ENCODE peak calls at places on chromosomes 1 and 21, in six cellular contexts. Z is HEK293T, V is A549, D is IMR-90, B is HepG2, G is K562. O is an unnamed sample.

GRCh38 chr1:110393691-110394564 is 3.1 kb upstream of the SLC16A4 start:
- DNase-seq in Z (no peak), B (peak), V (peak), D (peak), G (no peak), O (no peak)

GRCh38 chr1:248821101-248821500 is 4.6 kb downstream of the SH3BP5L start:
- DNase-seq in V (peak), B (peak), G (peak), Z (no peak), D (peak), O (no peak)

GRCh38 chr1:42913426-42914091 is 45.1 kb downstream of the SLC2A1 start:
- DNase-seq in D (peak), V (peak), Z (peak), G (peak), B (peak), O (peak)

GRCh38 chr1:1892079-1892762 is 1.3 kb upstream of the GNB1 start:
- DNase-seq in D (no peak), B (no peak), V (no peak), Z (no peak), G (no peak), O (no peak)

GRCh38 chr1:189606795-189607476 is 870.7 kb downstream of the BRINP3 start:
- DNase-seq in B (no peak), Z (no peak), G (no peak), V (peak), D (peak), O (no peak)

GRCh38 chr21:29342394-29342957 is 43.8 kb downstream of the BACH1 start:
- DNase-seq in B (no peak), Z (no peak), G (no peak), D (peak), V (peak), O (peak)

GRCh38 chr21:38806153-38806941 is 618 bp downstream of the ETS2 start:
- DNase-seq in B (no peak), G (peak), V (no peak), Z (no peak), D (no peak), O (no peak)

GRCh38 chr1:182616130-182617074 is 12.2 kb upstream of the RGS16 start:
- DNase-seq in V (no peak), G (no peak), B (no peak), D (peak), Z (peak), O (peak)

GRCh38 chr1:74481607-74482006 is 30.8 kb downstream of the LRRC53 start:
- DNase-seq in V (no peak), B (no peak), G (no peak), Z (no peak), D (no peak), O (no peak)

GRCh38 chr1:39508857-39509305 is 17.4 kb downstream of the BMP8A start:
- DNase-seq in B (peak), G (no peak), V (no peak), Z (no peak), D (no peak), O (no peak)

GRCh38 chr1:54694771-54695170 is 20.9 kb upstream of the TTC4 start:
- DNase-seq in V (no peak), D (no peak), G (no peak), B (no peak), Z (no peak), O (no peak)

GRCh38 chr1:88296227-88297010 is 387.7 kb upstream of the PKN2 start:
- DNase-seq in B (no peak), G (no peak), Z (no peak), V (no peak), D (no peak), O (no peak)

GRCh38 chr1:159908255-159908905 is 8.4 kb upstream of the CFAP45 start:
- DNase-seq in B (no peak), G (no peak), V (no peak), D (no peak), Z (no peak), O (no peak)

GRCh38 chr1:108610073-108610472 is 50.2 kb downstream of the EEIG2 start:
- DNase-seq in D (no peak), B (no peak), V (no peak), Z (no peak), G (no peak), O (no peak)

GRCh38 chr1:229196404-229197224 is 74.3 kb upstream of the RAB4A start:
- DNase-seq in B (no peak), G (no peak), V (no peak), D (peak), Z (no peak), O (no peak)

DNA sequence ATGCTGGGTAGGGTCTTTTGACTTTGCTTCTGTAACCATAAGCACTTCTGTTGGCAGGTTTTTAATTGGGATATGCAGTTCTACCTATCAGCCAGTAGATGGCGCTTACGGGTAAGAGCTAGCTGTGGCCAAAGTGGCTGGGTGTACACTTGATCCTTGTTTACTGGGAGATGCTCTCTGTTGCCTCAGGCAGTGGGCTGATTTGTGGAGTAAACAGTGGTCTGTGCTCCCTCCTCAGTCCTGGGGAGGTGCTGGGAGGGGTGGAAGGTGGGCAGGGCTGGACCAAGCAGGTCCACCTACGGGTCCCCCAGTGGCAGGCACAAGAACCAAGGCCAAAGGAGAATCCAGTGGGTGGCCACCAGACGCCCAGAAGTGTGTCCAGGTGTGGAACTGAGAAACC is 43.4 kb downstream of the RALGPS2 start:
- DNase-seq in B (peak), D (no peak), V (no peak), Z (peak), G (peak), O (no peak)
- TF ChIP-seq BHLHE40 in B (no peak), D (no peak), V (no peak), Z (no peak), G (no peak), O (no peak)

GRCh38 chr1:101079341-101079740 is 53.8 kb upstream of the DPH5 start:
- DNase-seq in D (no peak), Z (no peak), G (no peak), V (no peak), B (no peak), O (no peak)

GRCh38 chr1:101080859-101081258 is 55.3 kb upstream of the DPH5 start:
- DNase-seq in G (no peak), B (no peak), Z (no peak), V (no peak), D (no peak), O (no peak)

GRCh38 chr1:101086783-101087182 is 61.2 kb upstream of the DPH5 start:
- DNase-seq in V (no peak), G (no peak), Z (no peak), D (peak), B (no peak), O (no peak)

GRCh38 chr1:101077849-101078248 is 52.3 kb upstream of the DPH5 start:
- DNase-seq in V (no peak), B (no peak), G (no peak), D (no peak), Z (no peak), O (no peak)

GRCh38 chr1:101081496-101082282 is 56.1 kb upstream of the DPH5 start:
- DNase-seq in V (no peak), G (no peak), B (no peak), D (no peak), Z (no peak), O (no peak)
- TF ChIP-seq BHLHE40 in V (no peak), G (no peak), B (no peak), D (no peak), Z (no peak), O (no peak)

GRCh38 chr21:19992540-19992939 is 1005.7 kb upstream of the NCAM2 start:
- DNase-seq in G (no peak), Z (no peak), B (no peak), D (no peak), V (no peak), O (no peak)

GRCh38 chr21:19995253-19995652 is 1003.0 kb upstream of the NCAM2 start:
- DNase-seq in Z (no peak), G (no peak), V (no peak), B (no peak), D (no peak), O (no peak)

GRCh38 chr21:19998450-19998849 is 999.8 kb upstream of the NCAM2 start:
- DNase-seq in D (no peak), Z (no peak), G (no peak), V (no peak), B (no peak), O (no peak)

GRCh38 chr21:19987671-19988070 is 1010.5 kb upstream of the NCAM2 start:
- DNase-seq in G (no peak), D (no peak), Z (no peak), B (no peak), V (no peak), O (no peak)

GRCh38 chr21:19993186-19993711 is 1005.0 kb upstream of the NCAM2 start:
- DNase-seq in G (no peak), V (no peak), D (no peak), Z (no peak), B (no peak), O (no peak)
- TF ChIP-seq BHLHE40 in G (no peak), V (no peak), D (no peak), Z (no peak), B (no peak), O (no peak)

GRCh38 chr21:45423201-45423955 is 18.4 kb downstream of the COL18A1 start:
- DNase-seq in G (no peak), D (no peak), Z (no peak), V (no peak), B (peak), O (no peak)

GRCh38 chr21:45421071-45421845 is 16.3 kb downstream of the COL18A1 start:
- DNase-seq in V (no peak), B (no peak), Z (no peak), D (no peak), G (no peak), O (no peak)

GRCh38 chr21:45424854-45425795 is 20.2 kb downstream of the COL18A1 start:
- DNase-seq in D (no peak), Z (no peak), V (no peak), G (no peak), B (no peak), O (no peak)

GRCh38 chr21:45421846-45422775 is 17.1 kb downstream of the COL18A1 start:
- DNase-seq in G (no peak), V (no peak), D (no peak), B (no peak), Z (no peak), O (no peak)

GRCh38 chr21:45423968-45424853 is 19.2 kb downstream of the COL18A1 start:
- DNase-seq in G (no peak), D (no peak), Z (no peak), B (no peak), V (no peak), O (no peak)
- TF ChIP-seq BHLHE40 in G (no peak), D (no peak), Z (no peak), B (no peak), V (no peak), O (no peak)

GRCh38 chr1:45329445-45329844 is 2.8 kb downstream of the HPDL start:
- DNase-seq in G (peak), Z (no peak), D (no peak), V (no peak), B (no peak), O (no peak)

GRCh38 chr1:45325816-45326506 is 734 bp upstream of the HPDL start:
- DNase-seq in G (peak), B (no peak), D (no peak), Z (no peak), V (no peak), O (no peak)

GRCh38 chr1:45327644-45328515 is 1.2 kb downstream of the HPDL start:
- DNase-seq in G (no peak), B (no peak), Z (no peak), V (no peak), D (no peak), O (no peak)

GRCh38 chr1:45328680-45329079 is 2.0 kb downstream of the HPDL start:
- DNase-seq in Z (no peak), B (no peak), G (no peak), D (no peak), V (no peak), O (no peak)

GRCh38 chr1:45326627-45327591 is at the start of gene HPDL:
- DNase-seq in G (peak), D (peak), Z (no peak), V (peak), B (no peak), O (no peak)
- TF ChIP-seq BHLHE40 in G (no peak), D (no peak), Z (no peak), V (no peak), B (no peak), O (peak)

GRCh38 chr1:53654216-53655210 is 84.5 kb downstream of the GLIS1 start:
- DNase-seq in D (peak), G (peak), Z (no peak), B (no peak), V (no peak), O (no peak)
- TF ChIP-seq BHLHE40 in D (no peak), G (peak), Z (no peak), B (no peak), V (no peak), O (no peak)

GRCh38 chr1:184882649-184883303 is 91.5 kb downstream of the NIBAN1 start:
- DNase-seq in Z (no peak), G (no peak), D (no peak), V (no peak), B (no peak), O (no peak)
- TF ChIP-seq BHLHE40 in Z (no peak), G (no peak), D (no peak), V (no peak), B (no peak), O (no peak)

GRCh38 chr1:201678264-201679101 is 139.6 kb downstream of the NAV1 start:
- DNase-seq in V (no peak), Z (no peak), G (no peak), B (no peak), D (peak), O (no peak)
- TF ChIP-seq BHLHE40 in V (no peak), Z (no peak), G (no peak), B (no peak), D (no peak), O (no peak)

GRCh38 chr1:30964706-30965105 is 56.1 kb upstream of the SDC3 start:
- DNase-seq in B (no peak), G (no peak), V (no peak), D (no peak), Z (no peak), O (no peak)
- TF ChIP-seq BHLHE40 in B (no peak), G (no peak), V (no peak), D (no peak), Z (no peak), O (no peak)

DNA sequence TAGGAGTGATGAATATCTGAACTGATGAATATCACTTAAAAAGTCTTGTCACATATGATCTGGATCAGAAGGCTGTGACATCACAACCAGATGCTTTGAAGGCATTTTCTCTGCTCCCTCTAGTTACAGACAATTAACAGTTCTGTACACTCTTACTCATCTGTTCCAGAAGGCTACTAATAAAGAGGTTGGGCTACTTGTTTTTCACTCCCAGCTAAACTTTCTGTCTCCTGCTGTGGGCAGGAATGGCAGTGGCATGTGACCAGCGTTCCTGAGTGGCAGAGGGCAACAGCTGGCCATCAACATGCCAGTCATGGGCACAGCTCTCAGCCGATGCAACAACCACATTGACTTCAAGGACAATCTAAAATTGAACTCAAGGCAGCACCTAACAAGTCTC is 66.7 kb downstream of the SLC45A1 start:
- DNase-seq in V (no peak), Z (no peak), G (no peak), B (no peak), D (no peak), O (no peak)
- TF ChIP-seq BHLHE40 in V (no peak), Z (no peak), G (no peak), B (no peak), D (no peak), O (no peak)

O was measured in GM12878.